ENCODE peak calls at places on chromosome X, in seven cellular contexts. One of them, this sample, is unnamed.

GRCh38 chrX:10314530-10315104 is 157.8 kb downstream of the CLCN4 start:
- DNase-seq in CD8-positive, alpha-beta T cell: no peak
- DNase-seq in HL-60: no peak
- DNase-seq in RWPE2: no peak
- DNase-seq in IMR-90: no peak
- DNase-seq in tibial nerve: no peak
- DNase-seq in dorsolateral prefrontal cortex: no peak
- DNase-seq in this sample: no peak

GRCh38 chrX:12973561-12974216 is 1.2 kb upstream of the TMSB4X start:
- DNase-seq in CD8-positive, alpha-beta T cell: peak; percentile 56
- DNase-seq in HL-60: peak; percentile 77
- DNase-seq in RWPE2: no peak
- DNase-seq in IMR-90: no peak
- DNase-seq in tibial nerve: no peak
- DNase-seq in dorsolateral prefrontal cortex: no peak
- DNase-seq in this sample: no peak

GRCh38 chrX:11944486-11944885 is 186.4 kb downstream of the MSL3 start:
- DNase-seq in CD8-positive, alpha-beta T cell: no peak
- DNase-seq in HL-60: peak; percentile 2
- DNase-seq in RWPE2: no peak
- DNase-seq in IMR-90: peak; percentile 64
- DNase-seq in tibial nerve: no peak
- DNase-seq in dorsolateral prefrontal cortex: no peak
- DNase-seq in this sample: peak; percentile 52

GRCh38 chrX:155046129-155046810 is 19.6 kb downstream of the FUNDC2 start:
- DNase-seq in CD8-positive, alpha-beta T cell: no peak
- DNase-seq in HL-60: no peak
- DNase-seq in RWPE2: no peak
- DNase-seq in IMR-90: no peak
- DNase-seq in tibial nerve: no peak
- DNase-seq in dorsolateral prefrontal cortex: no peak
- DNase-seq in this sample: no peak

GRCh38 chrX:154384284-154384892 is 5.3 kb downstream of the EMD start:
- DNase-seq in CD8-positive, alpha-beta T cell: no peak
- DNase-seq in HL-60: no peak
- DNase-seq in RWPE2: no peak
- DNase-seq in IMR-90: no peak
- DNase-seq in tibial nerve: no peak
- DNase-seq in dorsolateral prefrontal cortex: no peak
- DNase-seq in this sample: no peak

GRCh38 chrX:151815461-151815860 is 80.9 kb downstream of the CNGA2 start:
- DNase-seq in CD8-positive, alpha-beta T cell: no peak
- DNase-seq in HL-60: no peak
- DNase-seq in RWPE2: no peak
- DNase-seq in IMR-90: no peak
- DNase-seq in tibial nerve: no peak
- DNase-seq in dorsolateral prefrontal cortex: no peak
- DNase-seq in this sample: no peak

GRCh38 chrX:153726286-153727107 is 1.8 kb downstream of the ABCD1 start:
- DNase-seq in CD8-positive, alpha-beta T cell: peak; percentile 21
- DNase-seq in HL-60: peak; percentile 75
- DNase-seq in RWPE2: no peak
- DNase-seq in IMR-90: peak; percentile 52
- DNase-seq in tibial nerve: peak; percentile 24
- DNase-seq in dorsolateral prefrontal cortex: no peak
- DNase-seq in this sample: peak; percentile 45

GRCh38 chrX:107204063-107204605 is 2.1 kb downstream of the NUP62CL start:
- DNase-seq in CD8-positive, alpha-beta T cell: no peak
- DNase-seq in HL-60: no peak
- DNase-seq in RWPE2: no peak
- DNase-seq in IMR-90: no peak
- DNase-seq in tibial nerve: no peak
- DNase-seq in dorsolateral prefrontal cortex: no peak
- DNase-seq in this sample: no peak

GRCh38 chrX:120140293-120140981 is 18.0 kb upstream of the RHOXF2 start:
- DNase-seq in CD8-positive, alpha-beta T cell: no peak
- DNase-seq in HL-60: no peak
- DNase-seq in RWPE2: no peak
- DNase-seq in IMR-90: no peak
- DNase-seq in tibial nerve: no peak
- DNase-seq in dorsolateral prefrontal cortex: no peak
- DNase-seq in this sample: no peak

GRCh38 chrX:9656277-9656676 is 109.4 kb downstream of the GPR143 start:
- DNase-seq in CD8-positive, alpha-beta T cell: no peak
- DNase-seq in HL-60: no peak
- DNase-seq in RWPE2: no peak
- DNase-seq in IMR-90: peak; percentile 31
- DNase-seq in tibial nerve: no peak
- DNase-seq in dorsolateral prefrontal cortex: no peak
- DNase-seq in this sample: no peak

GRCh38 chrX:1673337-1673736 is 58.5 kb downstream of the ASMT start:
- DNase-seq in CD8-positive, alpha-beta T cell: peak; percentile 36
- DNase-seq in HL-60: peak; percentile 34
- DNase-seq in RWPE2: peak; percentile 19
- DNase-seq in IMR-90: no peak
- DNase-seq in tibial nerve: no peak
- DNase-seq in dorsolateral prefrontal cortex: no peak
- DNase-seq in this sample: no peak

GRCh38 chrX:119709630-119710029 is 16.7 kb upstream of the SEPTIN6 start:
- DNase-seq in CD8-positive, alpha-beta T cell: no peak
- DNase-seq in HL-60: no peak
- DNase-seq in RWPE2: no peak
- DNase-seq in IMR-90: no peak
- DNase-seq in tibial nerve: no peak
- DNase-seq in dorsolateral prefrontal cortex: no peak
- DNase-seq in this sample: no peak

GRCh38 chrX:135256923-135257322 is 5.1 kb downstream of the ETDA start:
- DNase-seq in CD8-positive, alpha-beta T cell: no peak
- DNase-seq in HL-60: no peak
- DNase-seq in RWPE2: no peak
- DNase-seq in IMR-90: no peak
- DNase-seq in tibial nerve: no peak
- DNase-seq in dorsolateral prefrontal cortex: no peak
- DNase-seq in this sample: no peak

DNA sequence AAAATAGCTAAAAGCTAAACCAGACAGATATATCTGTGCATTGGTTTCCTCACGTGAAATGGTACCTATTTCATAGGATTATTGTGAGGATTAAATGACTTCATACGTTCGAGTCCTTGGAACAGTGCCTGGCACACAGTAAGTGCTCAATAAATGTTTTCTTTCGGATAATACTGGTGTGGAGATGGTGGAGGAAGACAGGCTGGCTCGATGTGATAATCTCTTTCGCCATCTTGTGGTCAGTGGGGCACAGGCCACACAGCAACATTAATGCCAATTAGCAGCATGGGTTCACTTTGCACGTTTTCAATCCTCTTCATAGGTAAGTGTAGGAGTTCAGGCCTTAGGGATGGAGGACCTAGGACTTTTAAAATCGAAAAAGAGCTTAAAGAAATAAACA is 9.3 kb downstream of the PAGE4 start:
- DNase-seq in CD8-positive, alpha-beta T cell: no peak
- DNase-seq in HL-60: peak; percentile 29
- DNase-seq in RWPE2: no peak
- DNase-seq in IMR-90: peak; percentile 15
- DNase-seq in tibial nerve: no peak
- DNase-seq in dorsolateral prefrontal cortex: no peak
- DNase-seq in this sample: peak; percentile 0
- TF ChIP-seq CTCF in CD8-positive, alpha-beta T cell: no peak
- TF ChIP-seq CTCF in HL-60: peak; percentile 27
- TF ChIP-seq CTCF in RWPE2: peak; percentile 57
- TF ChIP-seq CTCF in IMR-90: peak; percentile 56
- TF ChIP-seq CTCF in tibial nerve: peak; percentile 53
- TF ChIP-seq CTCF in dorsolateral prefrontal cortex: peak; percentile 57
- TF ChIP-seq CTCF in this sample: peak; percentile 74

DNA sequence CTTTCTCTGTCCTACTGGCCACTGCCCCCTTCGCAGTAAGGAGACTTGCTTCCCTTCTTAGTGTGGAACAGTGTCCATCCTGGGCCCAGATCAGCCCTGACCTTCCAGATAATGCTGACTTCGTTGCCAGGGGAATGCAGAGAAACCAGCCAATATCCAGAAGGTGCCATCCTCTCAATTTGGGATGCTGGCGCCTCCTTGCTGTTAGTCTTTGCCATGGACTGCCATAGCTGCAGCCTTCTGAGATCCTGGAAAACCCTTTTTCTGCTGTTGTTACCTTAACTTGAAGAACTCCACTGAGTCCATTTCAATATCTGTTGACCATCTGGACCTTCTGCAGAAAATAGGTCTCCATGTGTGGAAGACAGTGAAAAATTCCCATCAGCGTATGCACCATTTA is 21.8 kb downstream of the RAI2 start:
- DNase-seq in CD8-positive, alpha-beta T cell: no peak
- DNase-seq in HL-60: no peak
- DNase-seq in RWPE2: no peak
- DNase-seq in IMR-90: no peak
- DNase-seq in tibial nerve: no peak
- DNase-seq in dorsolateral prefrontal cortex: no peak
- DNase-seq in this sample: no peak
- TF ChIP-seq CTCF in CD8-positive, alpha-beta T cell: no peak
- TF ChIP-seq CTCF in HL-60: no peak
- TF ChIP-seq CTCF in RWPE2: no peak
- TF ChIP-seq CTCF in IMR-90: no peak
- TF ChIP-seq CTCF in tibial nerve: no peak
- TF ChIP-seq CTCF in dorsolateral prefrontal cortex: no peak
- TF ChIP-seq CTCF in this sample: no peak

GRCh38 chrX:22105231-22105630 is 73.1 kb downstream of the PHEX start:
- DNase-seq in CD8-positive, alpha-beta T cell: no peak
- DNase-seq in HL-60: no peak
- DNase-seq in RWPE2: no peak
- DNase-seq in IMR-90: peak; percentile 55
- DNase-seq in tibial nerve: no peak
- DNase-seq in dorsolateral prefrontal cortex: no peak
- DNase-seq in this sample: no peak

GRCh38 chrX:22110729-22111494 is 78.8 kb downstream of the PHEX start:
- DNase-seq in CD8-positive, alpha-beta T cell: no peak
- DNase-seq in HL-60: no peak
- DNase-seq in RWPE2: no peak
- DNase-seq in IMR-90: peak; percentile 40
- DNase-seq in tibial nerve: no peak
- DNase-seq in dorsolateral prefrontal cortex: no peak
- DNase-seq in this sample: no peak

GRCh38 chrX:22109442-22109841 is 77.3 kb downstream of the PHEX start:
- DNase-seq in CD8-positive, alpha-beta T cell: no peak
- DNase-seq in HL-60: no peak
- DNase-seq in RWPE2: no peak
- DNase-seq in IMR-90: peak; percentile 55
- DNase-seq in tibial nerve: no peak
- DNase-seq in dorsolateral prefrontal cortex: no peak
- DNase-seq in this sample: peak; percentile 41
- TF ChIP-seq CTCF in CD8-positive, alpha-beta T cell: no peak
- TF ChIP-seq CTCF in HL-60: no peak
- TF ChIP-seq CTCF in RWPE2: no peak
- TF ChIP-seq CTCF in IMR-90: no peak
- TF ChIP-seq CTCF in tibial nerve: no peak
- TF ChIP-seq CTCF in dorsolateral prefrontal cortex: no peak
- TF ChIP-seq CTCF in this sample: no peak

GRCh38 chrX:66408507-66408906 is 230.4 kb downstream of the EDA2R start:
- DNase-seq in CD8-positive, alpha-beta T cell: no peak
- DNase-seq in HL-60: no peak
- DNase-seq in RWPE2: no peak
- DNase-seq in IMR-90: no peak
- DNase-seq in tibial nerve: no peak
- DNase-seq in dorsolateral prefrontal cortex: no peak
- DNase-seq in this sample: no peak
- TF ChIP-seq CTCF in CD8-positive, alpha-beta T cell: peak; percentile 19
- TF ChIP-seq CTCF in HL-60: no peak
- TF ChIP-seq CTCF in RWPE2: no peak
- TF ChIP-seq CTCF in IMR-90: no peak
- TF ChIP-seq CTCF in tibial nerve: no peak
- TF ChIP-seq CTCF in dorsolateral prefrontal cortex: no peak
- TF ChIP-seq CTCF in this sample: no peak

GRCh38 chrX:48475295-48475694 is 704 bp upstream of the FTSJ1 start:
- DNase-seq in CD8-positive, alpha-beta T cell: no peak
- DNase-seq in HL-60: no peak
- DNase-seq in RWPE2: no peak
- DNase-seq in IMR-90: no peak
- DNase-seq in tibial nerve: no peak
- DNase-seq in dorsolateral prefrontal cortex: no peak
- DNase-seq in this sample: no peak

GRCh38 chrX:48474581-48474980 is 1.4 kb upstream of the FTSJ1 start:
- DNase-seq in CD8-positive, alpha-beta T cell: no peak
- DNase-seq in HL-60: no peak
- DNase-seq in RWPE2: no peak
- DNase-seq in IMR-90: no peak
- DNase-seq in tibial nerve: no peak
- DNase-seq in dorsolateral prefrontal cortex: no peak
- DNase-seq in this sample: no peak

GRCh38 chrX:48472851-48473717 is 2.9 kb upstream of the FTSJ1 start:
- DNase-seq in CD8-positive, alpha-beta T cell: no peak
- DNase-seq in HL-60: no peak
- DNase-seq in RWPE2: no peak
- DNase-seq in IMR-90: no peak
- DNase-seq in tibial nerve: no peak
- DNase-seq in dorsolateral prefrontal cortex: no peak
- DNase-seq in this sample: no peak

GRCh38 chrX:48473718-48473990 is 2.3 kb upstream of the FTSJ1 start:
- DNase-seq in CD8-positive, alpha-beta T cell: no peak
- DNase-seq in HL-60: no peak
- DNase-seq in RWPE2: no peak
- DNase-seq in IMR-90: no peak
- DNase-seq in tibial nerve: no peak
- DNase-seq in dorsolateral prefrontal cortex: no peak
- DNase-seq in this sample: no peak

GRCh38 chrX:48474127-48474526 is 1.9 kb upstream of the FTSJ1 start:
- DNase-seq in CD8-positive, alpha-beta T cell: no peak
- DNase-seq in HL-60: peak; percentile 45
- DNase-seq in RWPE2: no peak
- DNase-seq in IMR-90: no peak
- DNase-seq in tibial nerve: no peak
- DNase-seq in dorsolateral prefrontal cortex: no peak
- DNase-seq in this sample: peak; percentile 1
- TF ChIP-seq CTCF in CD8-positive, alpha-beta T cell: no peak
- TF ChIP-seq CTCF in HL-60: peak; percentile 24
- TF ChIP-seq CTCF in RWPE2: peak; percentile 33
- TF ChIP-seq CTCF in IMR-90: peak; percentile 26
- TF ChIP-seq CTCF in tibial nerve: no peak
- TF ChIP-seq CTCF in dorsolateral prefrontal cortex: no peak
- TF ChIP-seq CTCF in this sample: peak; percentile 37